ENCODE peak calls at places on chromosomes 2 and 18, in nine cellular contexts. L is GM12865, F is fibroblast of mammary gland, R is left ventricle myocardium superior, Q is sciatic nerve, O is left ventricle myocardium inferior, P is stromal cell of bone marrow, T is AG08395, A is retinal pigment epithelial cell. I is an unnamed sample.

GRCh38 chr18:48020337-48021250 is 90.1 kb upstream of the SMAD2 start:
- DNase-seq in O (no peak), A (no peak), L (no peak), T (no peak), R (no peak), P (no peak), Q (no peak), F (no peak), I (no peak)

GRCh38 chr2:2104331-2104730 is 226.7 kb downstream of the MYT1L start:
- DNase-seq in P (no peak), T (no peak), Q (no peak), R (no peak), L (no peak), A (no peak), F (no peak), O (no peak), I (no peak)

GRCh38 chr18:42051411-42051810 is 96.4 kb downstream of the PIK3C3 start:
- DNase-seq in O (no peak), F (no peak), P (no peak), L (no peak), Q (no peak), T (no peak), A (no peak), R (no peak), I (no peak)

GRCh38 chr2:22890142-22890541 is 494.8 kb upstream of the KLHL29 start:
- DNase-seq in F (no peak), R (no peak), T (no peak), O (no peak), A (no peak), Q (no peak), L (no peak), P (no peak), I (no peak)

GRCh38 chr2:241142593-241142992 is 6.7 kb downstream of the PASK start:
- DNase-seq in O (no peak), T (no peak), F (no peak), Q (no peak), P (no peak), R (no peak), A (no peak), L (no peak), I (no peak)

GRCh38 chr2:158745067-158745865 is 49.9 kb upstream of the DAPL1 start:
- DNase-seq in T (peak; percentile 54), P (no peak), F (peak; percentile 71), A (no peak), R (no peak), Q (peak; percentile 71), O (peak; percentile 24), L (peak; percentile 63), I (peak; percentile 67)

GRCh38 chr2:240319855-240320560 is 115.5 kb upstream of the GPC1 start:
- DNase-seq in R (no peak), L (no peak), F (peak; percentile 97), O (no peak), Q (peak; percentile 58), A (peak; percentile 63), T (peak; percentile 15), P (peak; percentile 46), I (peak; percentile 45)

GRCh38 chr2:30820381-30821055 is 13.3 kb upstream of the CAPN13 start:
- DNase-seq in O (no peak), Q (no peak), F (no peak), R (no peak), A (no peak), L (no peak), T (no peak), P (no peak), I (no peak)